ENCODE peak calls at places on chromosomes 12 and 14, in eight cellular contexts. One of them, this sample, is unnamed.

GRCh38 chr12:1367731-1368285 is 226.6 kb downstream of the FBXL14 start:
- DNase-seq in anterior cingulate cortex: no peak
- DNase-seq in CD8-positive, alpha-beta memory T cell: no peak
- DNase-seq in activated CD4-positive, alpha-beta T cell treated with anti-CD3 and anti-CD28 coated beads, Interleukin-2, amount 50 U/mL, for 48 hours: no peak
- DNase-seq in iPS-NIHi11: no peak
- DNase-seq in GM10248: no peak
- DNase-seq in MCF 10A: no peak
- DNase-seq in stimulated activated CD8-positive, alpha-beta memory T cell treated with anti-CD3 and anti-CD28 coated beads, Interleukin-7, amount 100 ng/mL, for 24 hours: no peak
- DNase-seq in this sample: no peak

GRCh38 chr12:8032242-8033152 is at the start of gene FOXJ2:
- DNase-seq in stimulated activated CD8-positive, alpha-beta memory T cell treated with anti-CD3 and anti-CD28 coated beads, Interleukin-7, amount 100 ng/mL, for 24 hours: peak; percentile 55
- DNase-seq in anterior cingulate cortex: peak; percentile 41
- DNase-seq in activated CD4-positive, alpha-beta T cell treated with anti-CD3 and anti-CD28 coated beads, Interleukin-2, amount 50 U/mL, for 48 hours: peak; percentile 76
- DNase-seq in GM10248: peak; percentile 85
- DNase-seq in iPS-NIHi11: peak; percentile 89
- DNase-seq in CD8-positive, alpha-beta memory T cell: peak; percentile 78
- DNase-seq in MCF 10A: peak; percentile 72
- DNase-seq in this sample: peak; percentile 72

GRCh38 chr14:95137804-95138167 is 19.5 kb downstream of the DICER1 start:
- DNase-seq in anterior cingulate cortex: no peak
- DNase-seq in stimulated activated CD8-positive, alpha-beta memory T cell treated with anti-CD3 and anti-CD28 coated beads, Interleukin-7, amount 100 ng/mL, for 24 hours: no peak
- DNase-seq in activated CD4-positive, alpha-beta T cell treated with anti-CD3 and anti-CD28 coated beads, Interleukin-2, amount 50 U/mL, for 48 hours: no peak
- DNase-seq in GM10248: no peak
- DNase-seq in CD8-positive, alpha-beta memory T cell: no peak
- DNase-seq in iPS-NIHi11: no peak
- DNase-seq in MCF 10A: no peak
- DNase-seq in this sample: no peak

GRCh38 chr12:53048780-53049401 is 974 bp upstream of the TNS2 start:
- DNase-seq in anterior cingulate cortex: no peak
- DNase-seq in stimulated activated CD8-positive, alpha-beta memory T cell treated with anti-CD3 and anti-CD28 coated beads, Interleukin-7, amount 100 ng/mL, for 24 hours: no peak
- DNase-seq in GM10248: no peak
- DNase-seq in MCF 10A: peak; percentile 78
- DNase-seq in activated CD4-positive, alpha-beta T cell treated with anti-CD3 and anti-CD28 coated beads, Interleukin-2, amount 50 U/mL, for 48 hours: no peak
- DNase-seq in CD8-positive, alpha-beta memory T cell: no peak
- DNase-seq in iPS-NIHi11: no peak
- DNase-seq in this sample: peak; percentile 45

GRCh38 chr12:59372971-59373370 is 222.9 kb upstream of the SLC16A7 start:
- DNase-seq in stimulated activated CD8-positive, alpha-beta memory T cell treated with anti-CD3 and anti-CD28 coated beads, Interleukin-7, amount 100 ng/mL, for 24 hours: no peak
- DNase-seq in MCF 10A: peak; percentile 34
- DNase-seq in anterior cingulate cortex: no peak
- DNase-seq in iPS-NIHi11: peak; percentile 29
- DNase-seq in CD8-positive, alpha-beta memory T cell: no peak
- DNase-seq in GM10248: no peak
- DNase-seq in activated CD4-positive, alpha-beta T cell treated with anti-CD3 and anti-CD28 coated beads, Interleukin-2, amount 50 U/mL, for 48 hours: no peak
- DNase-seq in this sample: peak; percentile 19

GRCh38 chr12:101642115-101643067 is 47.6 kb downstream of the MYBPC1 start:
- DNase-seq in activated CD4-positive, alpha-beta T cell treated with anti-CD3 and anti-CD28 coated beads, Interleukin-2, amount 50 U/mL, for 48 hours: no peak
- DNase-seq in CD8-positive, alpha-beta memory T cell: no peak
- DNase-seq in anterior cingulate cortex: no peak
- DNase-seq in stimulated activated CD8-positive, alpha-beta memory T cell treated with anti-CD3 and anti-CD28 coated beads, Interleukin-7, amount 100 ng/mL, for 24 hours: no peak
- DNase-seq in MCF 10A: no peak
- DNase-seq in GM10248: no peak
- DNase-seq in iPS-NIHi11: peak; percentile 85
- DNase-seq in this sample: no peak

GRCh38 chr14:104858811-104859426 is 6.1 kb upstream of the CEP170B start:
- DNase-seq in activated CD4-positive, alpha-beta T cell treated with anti-CD3 and anti-CD28 coated beads, Interleukin-2, amount 50 U/mL, for 48 hours: no peak
- DNase-seq in GM10248: no peak
- DNase-seq in iPS-NIHi11: no peak
- DNase-seq in anterior cingulate cortex: no peak
- DNase-seq in CD8-positive, alpha-beta memory T cell: no peak
- DNase-seq in stimulated activated CD8-positive, alpha-beta memory T cell treated with anti-CD3 and anti-CD28 coated beads, Interleukin-7, amount 100 ng/mL, for 24 hours: no peak
- DNase-seq in MCF 10A: no peak
- DNase-seq in this sample: no peak

GRCh38 chr14:99176156-99176945 is 95.6 kb downstream of the BCL11B start:
- DNase-seq in CD8-positive, alpha-beta memory T cell: no peak
- DNase-seq in stimulated activated CD8-positive, alpha-beta memory T cell treated with anti-CD3 and anti-CD28 coated beads, Interleukin-7, amount 100 ng/mL, for 24 hours: no peak
- DNase-seq in iPS-NIHi11: no peak
- DNase-seq in GM10248: no peak
- DNase-seq in anterior cingulate cortex: no peak
- DNase-seq in activated CD4-positive, alpha-beta T cell treated with anti-CD3 and anti-CD28 coated beads, Interleukin-2, amount 50 U/mL, for 48 hours: no peak
- DNase-seq in MCF 10A: no peak
- DNase-seq in this sample: no peak

GRCh38 chr14:87171161-87171560 is 821.8 kb downstream of the GALC start:
- DNase-seq in CD8-positive, alpha-beta memory T cell: no peak
- DNase-seq in MCF 10A: no peak
- DNase-seq in GM10248: no peak
- DNase-seq in anterior cingulate cortex: no peak
- DNase-seq in activated CD4-positive, alpha-beta T cell treated with anti-CD3 and anti-CD28 coated beads, Interleukin-2, amount 50 U/mL, for 48 hours: no peak
- DNase-seq in iPS-NIHi11: no peak
- DNase-seq in stimulated activated CD8-positive, alpha-beta memory T cell treated with anti-CD3 and anti-CD28 coated beads, Interleukin-7, amount 100 ng/mL, for 24 hours: no peak
- DNase-seq in this sample: no peak

GRCh38 chr12:108312885-108313203 is 26.3 kb downstream of the CMKLR1 start:
- DNase-seq in CD8-positive, alpha-beta memory T cell: no peak
- DNase-seq in iPS-NIHi11: peak; percentile 26
- DNase-seq in GM10248: no peak
- DNase-seq in stimulated activated CD8-positive, alpha-beta memory T cell treated with anti-CD3 and anti-CD28 coated beads, Interleukin-7, amount 100 ng/mL, for 24 hours: no peak
- DNase-seq in MCF 10A: peak; percentile 65
- DNase-seq in anterior cingulate cortex: no peak
- DNase-seq in activated CD4-positive, alpha-beta T cell treated with anti-CD3 and anti-CD28 coated beads, Interleukin-2, amount 50 U/mL, for 48 hours: no peak
- DNase-seq in this sample: no peak

GRCh38 chr14:50023671-50024490 is 92.5 kb downstream of the VCPKMT start:
- DNase-seq in activated CD4-positive, alpha-beta T cell treated with anti-CD3 and anti-CD28 coated beads, Interleukin-2, amount 50 U/mL, for 48 hours: no peak
- DNase-seq in stimulated activated CD8-positive, alpha-beta memory T cell treated with anti-CD3 and anti-CD28 coated beads, Interleukin-7, amount 100 ng/mL, for 24 hours: no peak
- DNase-seq in CD8-positive, alpha-beta memory T cell: no peak
- DNase-seq in iPS-NIHi11: no peak
- DNase-seq in GM10248: no peak
- DNase-seq in MCF 10A: peak; percentile 78
- DNase-seq in anterior cingulate cortex: no peak
- DNase-seq in this sample: peak; percentile 83

GRCh38 chr14:68784298-68784910 is 8.5 kb downstream of the ZFP36L1 start:
- DNase-seq in stimulated activated CD8-positive, alpha-beta memory T cell treated with anti-CD3 and anti-CD28 coated beads, Interleukin-7, amount 100 ng/mL, for 24 hours: no peak
- DNase-seq in MCF 10A: peak; percentile 36
- DNase-seq in iPS-NIHi11: no peak
- DNase-seq in anterior cingulate cortex: no peak
- DNase-seq in activated CD4-positive, alpha-beta T cell treated with anti-CD3 and anti-CD28 coated beads, Interleukin-2, amount 50 U/mL, for 48 hours: no peak
- DNase-seq in CD8-positive, alpha-beta memory T cell: no peak
- DNase-seq in GM10248: no peak
- DNase-seq in this sample: no peak

GRCh38 chr12:113359133-113359938 is 949 bp downstream of the PLBD2 start:
- DNase-seq in GM10248: no peak
- DNase-seq in iPS-NIHi11: no peak
- DNase-seq in anterior cingulate cortex: peak; percentile 67
- DNase-seq in stimulated activated CD8-positive, alpha-beta memory T cell treated with anti-CD3 and anti-CD28 coated beads, Interleukin-7, amount 100 ng/mL, for 24 hours: no peak
- DNase-seq in MCF 10A: no peak
- DNase-seq in CD8-positive, alpha-beta memory T cell: peak; percentile 6
- DNase-seq in activated CD4-positive, alpha-beta T cell treated with anti-CD3 and anti-CD28 coated beads, Interleukin-2, amount 50 U/mL, for 48 hours: no peak
- DNase-seq in this sample: peak; percentile 38

GRCh38 chr12:105253882-105254513 is 18.0 kb upstream of the APPL2 start:
- DNase-seq in anterior cingulate cortex: no peak
- DNase-seq in CD8-positive, alpha-beta memory T cell: no peak
- DNase-seq in iPS-NIHi11: no peak
- DNase-seq in stimulated activated CD8-positive, alpha-beta memory T cell treated with anti-CD3 and anti-CD28 coated beads, Interleukin-7, amount 100 ng/mL, for 24 hours: no peak
- DNase-seq in activated CD4-positive, alpha-beta T cell treated with anti-CD3 and anti-CD28 coated beads, Interleukin-2, amount 50 U/mL, for 48 hours: no peak
- DNase-seq in GM10248: no peak
- DNase-seq in MCF 10A: peak; percentile 75
- DNase-seq in this sample: peak; percentile 82

GRCh38 chr12:30046376-30046775 is 262.6 kb upstream of the TMTC1 start:
- DNase-seq in MCF 10A: no peak
- DNase-seq in stimulated activated CD8-positive, alpha-beta memory T cell treated with anti-CD3 and anti-CD28 coated beads, Interleukin-7, amount 100 ng/mL, for 24 hours: no peak
- DNase-seq in anterior cingulate cortex: no peak
- DNase-seq in GM10248: no peak
- DNase-seq in iPS-NIHi11: no peak
- DNase-seq in activated CD4-positive, alpha-beta T cell treated with anti-CD3 and anti-CD28 coated beads, Interleukin-2, amount 50 U/mL, for 48 hours: no peak
- DNase-seq in CD8-positive, alpha-beta memory T cell: no peak
- DNase-seq in this sample: no peak

GRCh38 chr12:90543393-90543792 is 411.6 kb downstream of the CCER1 start:
- DNase-seq in iPS-NIHi11: no peak
- DNase-seq in anterior cingulate cortex: no peak
- DNase-seq in GM10248: no peak
- DNase-seq in activated CD4-positive, alpha-beta T cell treated with anti-CD3 and anti-CD28 coated beads, Interleukin-2, amount 50 U/mL, for 48 hours: no peak
- DNase-seq in MCF 10A: peak; percentile 3
- DNase-seq in CD8-positive, alpha-beta memory T cell: no peak
- DNase-seq in stimulated activated CD8-positive, alpha-beta memory T cell treated with anti-CD3 and anti-CD28 coated beads, Interleukin-7, amount 100 ng/mL, for 24 hours: no peak
- DNase-seq in this sample: peak; percentile 54

GRCh38 chr12:40010899-40011774 is 94.7 kb downstream of the SLC2A13 start:
- DNase-seq in iPS-NIHi11: peak; percentile 57
- DNase-seq in activated CD4-positive, alpha-beta T cell treated with anti-CD3 and anti-CD28 coated beads, Interleukin-2, amount 50 U/mL, for 48 hours: peak; percentile 48
- DNase-seq in GM10248: peak; percentile 54
- DNase-seq in MCF 10A: peak; percentile 83
- DNase-seq in CD8-positive, alpha-beta memory T cell: peak; percentile 55
- DNase-seq in anterior cingulate cortex: peak; percentile 32
- DNase-seq in stimulated activated CD8-positive, alpha-beta memory T cell treated with anti-CD3 and anti-CD28 coated beads, Interleukin-7, amount 100 ng/mL, for 24 hours: no peak
- DNase-seq in this sample: peak; percentile 77

GRCh38 chr12:116620801-116621593 is 61.8 kb downstream of the MAP1LC3B2 start:
- DNase-seq in iPS-NIHi11: no peak
- DNase-seq in activated CD4-positive, alpha-beta T cell treated with anti-CD3 and anti-CD28 coated beads, Interleukin-2, amount 50 U/mL, for 48 hours: no peak
- DNase-seq in GM10248: no peak
- DNase-seq in stimulated activated CD8-positive, alpha-beta memory T cell treated with anti-CD3 and anti-CD28 coated beads, Interleukin-7, amount 100 ng/mL, for 24 hours: no peak
- DNase-seq in anterior cingulate cortex: no peak
- DNase-seq in CD8-positive, alpha-beta memory T cell: no peak
- DNase-seq in MCF 10A: no peak
- DNase-seq in this sample: no peak

GRCh38 chr14:35855886-35856481 is 29.8 kb downstream of the BRMS1L start:
- DNase-seq in stimulated activated CD8-positive, alpha-beta memory T cell treated with anti-CD3 and anti-CD28 coated beads, Interleukin-7, amount 100 ng/mL, for 24 hours: no peak
- DNase-seq in anterior cingulate cortex: no peak
- DNase-seq in CD8-positive, alpha-beta memory T cell: no peak
- DNase-seq in GM10248: peak; percentile 42
- DNase-seq in iPS-NIHi11: no peak
- DNase-seq in activated CD4-positive, alpha-beta T cell treated with anti-CD3 and anti-CD28 coated beads, Interleukin-2, amount 50 U/mL, for 48 hours: no peak
- DNase-seq in MCF 10A: no peak
- DNase-seq in this sample: no peak

GRCh38 chr14:96567289-96567899 is 65.2 kb downstream of the PAPOLA start:
- DNase-seq in stimulated activated CD8-positive, alpha-beta memory T cell treated with anti-CD3 and anti-CD28 coated beads, Interleukin-7, amount 100 ng/mL, for 24 hours: no peak
- DNase-seq in CD8-positive, alpha-beta memory T cell: peak; percentile 14
- DNase-seq in iPS-NIHi11: no peak
- DNase-seq in GM10248: peak; percentile 13
- DNase-seq in anterior cingulate cortex: no peak
- DNase-seq in MCF 10A: peak; percentile 31
- DNase-seq in activated CD4-positive, alpha-beta T cell treated with anti-CD3 and anti-CD28 coated beads, Interleukin-2, amount 50 U/mL, for 48 hours: no peak
- DNase-seq in this sample: peak; percentile 57

GRCh38 chr14:64758711-64759554 is 54.7 kb downstream of the PLEKHG3 start:
- DNase-seq in GM10248: no peak
- DNase-seq in CD8-positive, alpha-beta memory T cell: no peak
- DNase-seq in stimulated activated CD8-positive, alpha-beta memory T cell treated with anti-CD3 and anti-CD28 coated beads, Interleukin-7, amount 100 ng/mL, for 24 hours: no peak
- DNase-seq in iPS-NIHi11: no peak
- DNase-seq in MCF 10A: peak; percentile 65
- DNase-seq in activated CD4-positive, alpha-beta T cell treated with anti-CD3 and anti-CD28 coated beads, Interleukin-2, amount 50 U/mL, for 48 hours: no peak
- DNase-seq in anterior cingulate cortex: no peak
- DNase-seq in this sample: peak; percentile 87

GRCh38 chr12:62898568-62898967 is 36.4 kb downstream of the PPM1H start:
- DNase-seq in activated CD4-positive, alpha-beta T cell treated with anti-CD3 and anti-CD28 coated beads, Interleukin-2, amount 50 U/mL, for 48 hours: no peak
- DNase-seq in GM10248: no peak
- DNase-seq in stimulated activated CD8-positive, alpha-beta memory T cell treated with anti-CD3 and anti-CD28 coated beads, Interleukin-7, amount 100 ng/mL, for 24 hours: no peak
- DNase-seq in MCF 10A: peak; percentile 6
- DNase-seq in iPS-NIHi11: no peak
- DNase-seq in CD8-positive, alpha-beta memory T cell: no peak
- DNase-seq in anterior cingulate cortex: no peak
- DNase-seq in this sample: peak; percentile 38

GRCh38 chr14:99571303-99571986 is 32.6 kb downstream of the CCDC85C start:
- DNase-seq in MCF 10A: no peak
- DNase-seq in stimulated activated CD8-positive, alpha-beta memory T cell treated with anti-CD3 and anti-CD28 coated beads, Interleukin-7, amount 100 ng/mL, for 24 hours: no peak
- DNase-seq in anterior cingulate cortex: no peak
- DNase-seq in CD8-positive, alpha-beta memory T cell: no peak
- DNase-seq in iPS-NIHi11: no peak
- DNase-seq in GM10248: no peak
- DNase-seq in activated CD4-positive, alpha-beta T cell treated with anti-CD3 and anti-CD28 coated beads, Interleukin-2, amount 50 U/mL, for 48 hours: no peak
- DNase-seq in this sample: no peak

GRCh38 chr12:56931474-56931978 is 2.7 kb downstream of the SDR9C7 start:
- DNase-seq in iPS-NIHi11: peak; percentile 39
- DNase-seq in anterior cingulate cortex: no peak
- DNase-seq in stimulated activated CD8-positive, alpha-beta memory T cell treated with anti-CD3 and anti-CD28 coated beads, Interleukin-7, amount 100 ng/mL, for 24 hours: no peak
- DNase-seq in activated CD4-positive, alpha-beta T cell treated with anti-CD3 and anti-CD28 coated beads, Interleukin-2, amount 50 U/mL, for 48 hours: no peak
- DNase-seq in MCF 10A: peak; percentile 71
- DNase-seq in CD8-positive, alpha-beta memory T cell: no peak
- DNase-seq in GM10248: no peak
- DNase-seq in this sample: peak; percentile 45

GRCh38 chr14:35223927-35224326 is 68.3 kb upstream of the PSMA6 start:
- DNase-seq in anterior cingulate cortex: no peak
- DNase-seq in stimulated activated CD8-positive, alpha-beta memory T cell treated with anti-CD3 and anti-CD28 coated beads, Interleukin-7, amount 100 ng/mL, for 24 hours: no peak
- DNase-seq in activated CD4-positive, alpha-beta T cell treated with anti-CD3 and anti-CD28 coated beads, Interleukin-2, amount 50 U/mL, for 48 hours: no peak
- DNase-seq in CD8-positive, alpha-beta memory T cell: no peak
- DNase-seq in GM10248: no peak
- DNase-seq in iPS-NIHi11: no peak
- DNase-seq in MCF 10A: no peak
- DNase-seq in this sample: no peak

GRCh38 chr14:81400202-81400678 is at the start of gene STON2:
- DNase-seq in anterior cingulate cortex: no peak
- DNase-seq in stimulated activated CD8-positive, alpha-beta memory T cell treated with anti-CD3 and anti-CD28 coated beads, Interleukin-7, amount 100 ng/mL, for 24 hours: no peak
- DNase-seq in CD8-positive, alpha-beta memory T cell: no peak
- DNase-seq in iPS-NIHi11: no peak
- DNase-seq in MCF 10A: peak; percentile 94
- DNase-seq in GM10248: no peak
- DNase-seq in activated CD4-positive, alpha-beta T cell treated with anti-CD3 and anti-CD28 coated beads, Interleukin-2, amount 50 U/mL, for 48 hours: peak; percentile 29
- DNase-seq in this sample: peak; percentile 68

This sample was measured in HCEC 1CT.